ENCODE peak calls at places on chromosomes 2 and 18, in four cellular contexts. Y is WTC11, H is A549, U is SK-N-SH. X is an unnamed sample.

GRCh38 chr2:28247747-28248146 is 144.9 kb upstream of the FOSL2 start:
- DNase-seq in Y (no peak), H (no peak), U (no peak), X (no peak)

GRCh38 chr18:37420315-37420880 is 145.2 kb downstream of the CELF4 start:
- DNase-seq in Y (no peak), H (no peak), U (no peak), X (no peak)

GRCh38 chr2:14756122-14756541 is 123.6 kb downstream of the LRATD1 start:
- DNase-seq in Y (no peak), H (no peak), U (no peak), X (no peak)

GRCh38 chr2:237201461-237202287 is 116.0 kb downstream of the COPS8 start:
- DNase-seq in Y (no peak), H (peak), U (no peak), X (no peak)

GRCh38 chr2:220320326-220320725 is 692.9 kb downstream of the SLC4A3 start:
- DNase-seq in Y (no peak), H (no peak), U (no peak), X (no peak)

GRCh38 chr2:18932864-18933263 is 343.5 kb upstream of the NT5C1B start:
- DNase-seq in Y (no peak), H (no peak), U (no peak), X (peak)

GRCh38 chr2:217973008-217973787 is 29.6 kb downstream of the TNS1 start:
- DNase-seq in Y (no peak), H (no peak), U (no peak), X (no peak)

GRCh38 chr2:96092896-96093295 is 23.5 kb downstream of the ADRA2B start:
- DNase-seq in Y (no peak), H (no peak), U (no peak), X (no peak)

GRCh38 chr18:2083691-2084090 is 487.6 kb downstream of the METTL4 start:
- DNase-seq in Y (peak), H (peak), U (no peak), X (no peak)

DNA sequence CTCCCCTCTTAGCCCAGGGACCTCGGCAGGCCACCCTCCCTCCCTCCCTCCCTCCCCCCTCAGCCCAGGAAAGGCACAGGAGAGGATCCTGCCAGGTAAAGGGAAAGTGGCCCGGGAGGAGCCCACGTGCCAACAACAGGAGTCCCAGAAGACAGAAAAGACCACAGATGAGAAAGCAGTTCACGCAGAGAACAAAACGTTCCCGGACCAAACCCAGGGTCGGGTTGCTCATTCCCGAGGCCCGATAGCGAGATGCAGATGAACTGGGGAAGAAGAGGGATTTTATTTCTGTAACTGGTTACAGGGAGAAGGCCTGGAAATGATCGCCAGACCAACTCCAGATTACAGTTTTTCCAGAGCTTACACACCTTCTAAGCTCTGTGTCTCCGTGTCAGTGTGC is 942 bp upstream of the NEU4 start:
- DNase-seq in Y (no peak), H (no peak), U (peak), X (no peak)
- TF ChIP-seq MAX in Y (no peak), H (no peak), U (no peak), X (no peak)

DNA sequence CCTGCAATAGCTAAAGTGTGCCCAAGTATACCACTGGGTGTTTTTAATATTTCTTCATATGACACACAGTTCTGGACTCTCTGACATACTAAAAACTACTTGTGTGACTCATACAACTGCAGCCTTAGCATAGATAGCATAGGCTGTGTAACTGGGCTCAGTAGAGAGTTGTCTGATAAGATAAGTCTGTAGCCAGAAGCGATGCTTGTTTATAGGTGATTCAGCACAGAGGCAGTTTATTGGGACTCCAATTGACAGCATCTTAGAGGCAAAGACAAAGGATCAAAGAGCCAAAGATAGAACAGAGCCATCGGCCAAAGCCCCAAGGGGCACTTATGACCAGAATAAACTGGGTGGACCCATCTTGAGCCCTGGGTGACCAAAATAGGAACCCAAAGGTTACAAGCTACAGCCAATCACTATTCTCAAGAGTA is 42.3 kb downstream of the AAK1 start:
- DNase-seq in Y (no peak), H (peak), U (no peak), X (peak)
- TF ChIP-seq MAX in Y (no peak), H (no peak), U (no peak), X (no peak)

GRCh38 chr2:69296421-69296820 is 90.6 kb downstream of the GFPT1 start:
- DNase-seq in Y (no peak), H (no peak), U (no peak), X (no peak)
- TF ChIP-seq MAX in Y (no peak), H (no peak), U (no peak), X (no peak)

DNA sequence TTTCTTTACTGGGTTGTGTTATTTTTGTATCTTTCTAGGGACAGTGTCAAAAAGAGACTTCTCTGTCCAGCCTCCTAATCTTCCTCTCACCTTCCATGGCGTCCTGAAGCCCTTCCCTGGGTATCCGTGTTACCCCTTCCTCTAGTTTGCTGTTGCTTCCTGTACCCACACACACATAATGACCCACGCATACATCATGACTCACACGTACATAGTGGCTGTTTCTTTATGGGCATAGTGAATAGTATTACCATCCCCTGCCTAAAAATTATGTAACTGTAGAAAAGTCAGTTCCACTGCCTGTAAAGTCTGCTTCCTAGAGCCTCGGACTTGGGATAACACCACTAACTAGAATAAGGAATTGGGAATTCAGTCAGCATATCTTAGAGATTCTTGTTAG is 308.5 kb upstream of the RAB12 start:
- DNase-seq in Y (no peak), H (no peak), U (no peak), X (no peak)
- TF ChIP-seq MAX in Y (no peak), H (no peak), U (no peak), X (no peak)

GRCh38 chr2:215830313-215830712 is 183.0 kb downstream of the MREG start:
- DNase-seq in Y (no peak), H (peak), U (no peak), X (peak)

GRCh38 chr2:215829261-215829660 is 184.1 kb downstream of the MREG start:
- DNase-seq in Y (no peak), H (no peak), U (no peak), X (no peak)

GRCh38 chr2:215826376-215826775 is 187.0 kb downstream of the MREG start:
- DNase-seq in Y (no peak), H (peak), U (no peak), X (no peak)

GRCh38 chr2:215826838-215827441 is 186.4 kb downstream of the MREG start:
- DNase-seq in Y (no peak), H (peak), U (no peak), X (no peak)

GRCh38 chr2:215828528-215829184 is 184.7 kb downstream of the MREG start:
- DNase-seq in Y (peak), H (peak), U (peak), X (peak)
- TF ChIP-seq MAX in Y (no peak), H (no peak), U (no peak), X (no peak)

GRCh38 chr18:13501896-13502295 is 224.5 kb downstream of the FAM210A start:
- DNase-seq in Y (no peak), H (no peak), U (no peak), X (peak)
- TF ChIP-seq MAX in Y (no peak), H (no peak), U (no peak), X (no peak)

GRCh38 chr2:201344663-201345366 is 12.3 kb downstream of the FLACC1 start:
- DNase-seq in Y (no peak), H (peak), U (no peak), X (no peak)
- TF ChIP-seq MAX in Y (no peak), H (no peak), U (no peak), X (no peak)

X was measured in endothelial cell of umbilical vein.